ENCODE peak calls at places on chromosomes 12 and 14, in four cellular contexts. M, H, R and G are unnamed samples. For H3K9me3 and H3K4me1, the result is how much of the 10 kb centered on the place peaks cover.

GRCh38 chr14:90375934-90376333 is 20.9 kb upstream of the CALM1 start:
- DNase-seq in M (no peak), H (no peak), R (no peak), G (no peak)

GRCh38 chr12:8662592-8662991 is at the start of gene MFAP5:
- DNase-seq in M (no peak), H (peak), R (no peak), G (no peak)

GRCh38 chr12:31749024-31749704 is 20.3 kb upstream of the AMN1 start:
- DNase-seq in M (no peak), H (peak), R (peak), G (peak)

GRCh38 chr12:75606921-75607320 is 95.5 kb upstream of the KRR1 start:
- DNase-seq in M (no peak), H (no peak), R (no peak), G (peak)

GRCh38 chr12:777550-778047 is 25.2 kb downstream of the WNK1 start:
- DNase-seq in M (no peak), H (no peak), R (no peak), G (no peak)

GRCh38 chr14:85565862-85566296 is 35.9 kb downstream of the FLRT2 start:
- DNase-seq in M (no peak), H (peak), R (no peak), G (no peak)

GRCh38 chr12:81758421-81759214 is 532 bp downstream of the PPFIA2 start:
- DNase-seq in M (peak), H (peak), R (no peak), G (peak)

GRCh38 chr12:67354966-67355365 is 85.8 kb downstream of the CAND1 start:
- DNase-seq in M (no peak), H (peak), R (no peak), G (no peak)

GRCh38 chr14:64400829-64401459 is 12.8 kb downstream of the MTHFD1 start:
- DNase-seq in M (no peak), H (peak), R (no peak), G (no peak)

GRCh38 chr12:130303781-130304180 is 33.9 kb upstream of the PIWIL1 start:
- DNase-seq in M (no peak), H (no peak), R (no peak), G (no peak)

GRCh38 chr12:93908846-93909592 is 231.8 kb downstream of the CRADD start:
- DNase-seq in M (no peak), H (peak), R (peak), G (peak)

GRCh38 chr12:131862994-131863710 is 31.3 kb upstream of the ULK1 start:
- DNase-seq in M (peak), H (peak), R (no peak), G (peak)

GRCh38 chr12:34400423-34400881 is 378.2 kb downstream of the ALG10 start:
- DNase-seq in M (peak), H (no peak), R (peak), G (no peak)
- H3K9me3 ChIP-seq in M (under half), H (under half), R (under half), G (under half)

GRCh38 chr12:45246202-45246601 is 30.3 kb downstream of the ANO6 start:
- DNase-seq in M (no peak), H (no peak), R (no peak), G (no peak)

GRCh38 chr12:45244561-45245348 is 28.9 kb downstream of the ANO6 start:
- DNase-seq in M (no peak), H (peak), R (no peak), G (no peak)

GRCh38 chr12:45243963-45244362 is 28.1 kb downstream of the ANO6 start:
- DNase-seq in M (no peak), H (no peak), R (no peak), G (no peak)

GRCh38 chr12:45248095-45248494 is 32.2 kb downstream of the ANO6 start:
- DNase-seq in M (no peak), H (no peak), R (no peak), G (no peak)

DNA sequence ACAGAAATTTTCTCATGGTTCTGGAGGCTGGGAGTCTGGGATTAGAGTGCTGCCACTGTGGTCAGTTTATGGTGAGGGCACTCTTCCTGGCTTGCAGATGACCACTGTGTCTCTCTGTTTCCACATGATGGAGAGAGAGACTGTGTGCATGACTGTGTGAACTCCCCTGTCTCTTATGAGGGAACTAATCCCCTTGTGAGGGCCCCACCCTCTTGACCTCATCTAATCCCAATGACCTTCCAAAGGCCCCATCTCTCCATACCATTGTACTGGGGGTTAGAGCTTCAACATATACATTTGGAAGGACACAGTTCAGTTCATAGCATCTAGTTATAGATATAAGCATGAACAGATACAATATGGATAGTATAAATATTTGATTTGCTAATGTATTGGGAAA is 31.7 kb downstream of the ANO6 start:
- DNase-seq in M (no peak), H (no peak), R (no peak), G (no peak)
- H3K4me1 ChIP-seq in M (under half), H (under half), R (under half), G (under half)

DNA sequence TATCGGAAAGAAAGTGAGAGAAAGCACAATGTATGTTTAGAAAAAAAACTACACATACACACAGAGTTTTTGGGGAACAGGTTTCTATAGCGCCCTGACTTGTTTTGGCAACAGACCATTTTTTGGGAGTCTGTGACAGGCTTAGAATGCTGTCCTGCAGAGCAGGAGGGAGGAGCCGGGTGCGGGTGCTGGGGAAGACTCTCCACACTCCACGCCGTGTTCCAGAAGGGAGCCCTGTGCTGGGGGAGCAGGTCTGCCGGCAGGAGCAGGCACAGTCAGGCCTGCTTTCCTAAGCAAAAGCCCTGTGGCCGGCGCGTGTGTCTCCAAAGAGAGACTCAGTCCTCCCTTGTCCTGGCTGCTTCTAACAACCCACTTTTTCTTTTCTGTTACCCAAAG is 26.5 kb downstream of the CD9 start:
- DNase-seq in M (no peak), H (peak), R (peak), G (no peak)
- H3K4me3 ChIP-seq in M (no peak), H (peak), R (peak), G (no peak)

GRCh38 chr12:3004655-3005565 is 45.7 kb downstream of the TEAD4 start:
- DNase-seq in M (peak), H (peak), R (no peak), G (no peak)
- H3K9me3 ChIP-seq in M (under half), H (under half), R (under half), G (under half)

GRCh38 chr14:105136401-105137322 is 31.9 kb downstream of the JAG2 start:
- DNase-seq in M (no peak), H (no peak), R (no peak), G (no peak)
- H3K4me1 ChIP-seq in M (under half), H (under half), R (under half), G (under half)

GRCh38 chr14:91380610-91381371 is 36.8 kb downstream of the CCDC88C start:
- DNase-seq in M (no peak), H (no peak), R (peak), G (peak)

GRCh38 chr14:91376547-91377477 is 40.8 kb downstream of the CCDC88C start:
- DNase-seq in M (peak), H (no peak), R (no peak), G (no peak)

GRCh38 chr14:91380116-91380515 is 37.5 kb downstream of the CCDC88C start:
- DNase-seq in M (no peak), H (no peak), R (no peak), G (no peak)

GRCh38 chr14:91377700-91378652 is 39.6 kb downstream of the CCDC88C start:
- DNase-seq in M (peak), H (peak), R (no peak), G (no peak)

DNA sequence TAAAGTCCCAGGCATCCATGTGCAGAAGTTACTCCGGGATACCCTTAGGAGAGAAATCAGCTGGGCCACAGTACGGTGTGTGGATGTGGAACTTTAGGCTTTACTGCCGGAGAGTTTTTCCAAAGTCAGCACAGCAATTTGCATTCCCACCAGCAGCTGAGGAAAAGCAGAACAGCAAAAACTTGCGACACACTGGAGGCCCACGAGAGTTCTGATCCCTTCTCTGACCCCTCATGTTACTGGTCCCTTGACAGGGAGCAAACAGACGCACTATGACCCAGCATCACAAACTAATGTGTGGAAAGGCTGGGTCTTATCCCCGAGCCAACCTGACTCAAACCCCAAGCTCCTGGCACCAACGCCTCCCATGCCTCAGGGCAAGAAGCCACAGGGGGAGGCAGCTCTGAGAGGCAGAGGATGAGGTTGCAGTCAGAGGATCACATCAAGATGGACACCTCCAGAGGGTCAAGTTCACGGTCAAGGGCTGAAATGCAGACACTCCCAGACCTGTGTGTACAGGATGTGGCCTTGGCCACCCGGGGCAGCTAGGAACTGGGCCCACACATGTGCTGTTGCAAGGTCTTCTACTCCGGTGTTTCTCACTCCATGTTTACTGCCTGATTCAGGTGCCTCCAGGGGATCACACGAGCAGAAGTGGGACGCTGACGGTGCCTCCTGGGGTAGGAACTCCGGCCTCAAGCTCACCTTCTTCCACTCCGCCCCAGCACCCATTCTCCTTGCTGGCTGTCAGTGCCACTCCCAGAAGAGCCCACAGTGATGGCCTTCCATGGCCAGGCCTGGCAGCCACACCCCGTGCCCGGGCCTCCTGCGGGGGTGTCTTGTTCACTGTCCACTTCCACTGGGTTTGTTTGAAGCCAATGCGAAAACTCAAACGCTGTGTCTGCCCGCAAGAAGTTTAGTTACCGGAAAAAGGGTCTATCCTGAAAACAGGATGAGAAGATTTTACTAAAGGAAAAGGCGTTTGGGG is 38.4 kb downstream of the CCDC88C start:
- DNase-seq in M (no peak), H (no peak), R (no peak), G (no peak)
- H3K4me3 ChIP-seq in M (no peak), H (no peak), R (no peak), G (no peak)

DNA sequence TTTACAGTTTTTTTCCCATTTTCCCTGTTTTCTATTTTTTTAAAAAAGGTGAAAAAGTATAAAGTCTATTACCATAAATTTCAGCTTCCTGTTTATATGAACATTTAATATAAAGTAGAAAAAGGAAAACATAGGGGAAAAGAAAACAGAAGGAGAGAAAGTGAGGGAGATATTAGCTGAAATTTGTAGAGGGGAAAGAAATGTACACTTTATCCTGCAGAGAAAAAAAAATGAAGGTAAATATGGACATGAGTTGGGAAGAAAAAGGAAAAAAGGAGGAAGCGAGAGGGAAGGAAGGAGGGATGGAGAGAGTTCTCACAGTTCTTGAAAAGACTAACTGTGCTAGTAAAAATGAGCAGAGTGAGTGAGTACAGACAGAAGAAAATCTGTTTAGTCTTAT is 91.6 kb upstream of the BTG1 start:
- DNase-seq in M (no peak), H (no peak), R (no peak), G (no peak)
- H3K9me3 ChIP-seq in M (under half), H (under half), R (under half), G (under half)